ENCODE peak calls at places on chromosomes 16 and 17, in six cellular contexts. U, R, S, W, F and T are unnamed samples. For H3K36me3, the result is how much of the 10 kb centered on the place peaks cover.

GRCh38 chr17:63275318-63275967 is 170.7 kb downstream of the CYB561 start:
- DNase-seq in U (peak), R (no peak), S (no peak), W (no peak), F (no peak), T (no peak)

GRCh38 chr17:79777166-79777843 is 643 bp upstream of the CBX2 start:
- DNase-seq in U (peak), R (peak), S (peak), W (no peak), F (peak), T (peak)

GRCh38 chr17:71438631-71439146 is 682.1 kb upstream of the SOX9 start:
- DNase-seq in U (peak), R (peak), S (no peak), W (no peak), F (no peak), T (peak)

GRCh38 chr17:5705081-5705875 is 121.0 kb upstream of the NLRP1 start:
- DNase-seq in U (no peak), R (peak), S (no peak), W (no peak), F (no peak), T (no peak)

GRCh38 chr17:28725660-28726395 is at the start of gene TLCD1:
- DNase-seq in U (peak), R (peak), S (peak), W (peak), F (peak), T (peak)

GRCh38 chr16:57562066-57562465 is 19.6 kb downstream of the ADGRG5 start:
- DNase-seq in U (no peak), R (no peak), S (no peak), W (no peak), F (no peak), T (no peak)

GRCh38 chr16:31141489-31142108 is 6.1 kb upstream of the PRSS8 start:
- DNase-seq in U (peak), R (no peak), S (peak), W (no peak), F (no peak), T (no peak)

GRCh38 chr17:36867716-36868115 is 69.6 kb upstream of the LHX1 start:
- DNase-seq in U (no peak), R (no peak), S (no peak), W (no peak), F (no peak), T (no peak)

GRCh38 chr16:89502319-89502843 is 5.8 kb upstream of the SPG7 start:
- DNase-seq in U (peak), R (no peak), S (peak), W (no peak), F (peak), T (peak)

GRCh38 chr17:16106161-16106891 is 106.7 kb downstream of the TTC19 start:
- DNase-seq in U (no peak), R (no peak), S (no peak), W (no peak), F (no peak), T (no peak)

GRCh38 chr17:8421571-8421970 is 14.1 kb upstream of the NDEL1 start:
- DNase-seq in U (peak), R (no peak), S (no peak), W (no peak), F (no peak), T (no peak)

GRCh38 chr17:1957037-1957436 is 68.1 kb downstream of the RTN4RL1 start:
- DNase-seq in U (no peak), R (no peak), S (no peak), W (no peak), F (no peak), T (no peak)

GRCh38 chr17:42409467-42410351 is 13.3 kb downstream of the CAVIN1 start:
- DNase-seq in U (peak), R (no peak), S (no peak), W (no peak), F (peak), T (no peak)

GRCh38 chr17:35051183-35051578 is 12.3 kb downstream of the RFFL start:
- DNase-seq in U (no peak), R (no peak), S (no peak), W (peak), F (no peak), T (no peak)

GRCh38 chr16:3876695-3877094 is 3.8 kb downstream of the CREBBP start:
- DNase-seq in U (no peak), R (peak), S (no peak), W (no peak), F (no peak), T (no peak)

GRCh38 chr16:25108054-25108453 is 3.5 kb upstream of the LCMT1 start:
- DNase-seq in U (no peak), R (no peak), S (no peak), W (peak), F (no peak), T (peak)

GRCh38 chr16:85677383-85677967 is 11.3 kb downstream of the GINS2 start:
- DNase-seq in U (no peak), R (no peak), S (no peak), W (no peak), F (peak), T (no peak)

GRCh38 chr17:7256766-7257456 is 4.9 kb downstream of the ELP5 start:
- DNase-seq in U (no peak), R (no peak), S (no peak), W (no peak), F (no peak), T (no peak)

GRCh38 chr16:31785126-31785525 is 88.5 kb upstream of the ZNF267 start:
- DNase-seq in U (no peak), R (no peak), S (no peak), W (no peak), F (no peak), T (no peak)

GRCh38 chr16:74936902-74937560 is 47.9 kb downstream of the WDR59 start:
- DNase-seq in U (peak), R (no peak), S (no peak), W (no peak), F (no peak), T (no peak)

GRCh38 chr17:43671755-43672502 is 10.2 kb upstream of the MEOX1 start:
- DNase-seq in U (no peak), R (no peak), S (no peak), W (no peak), F (no peak), T (no peak)

GRCh38 chr17:50361561-50362480 is 11.2 kb downstream of the MRPL27 start:
- DNase-seq in U (peak), R (peak), S (peak), W (peak), F (peak), T (peak)

GRCh38 chr17:37358098-37358829 is 17.5 kb upstream of the C17orf78 start:
- DNase-seq in U (peak), R (peak), S (peak), W (no peak), F (peak), T (peak)

GRCh38 chr17:80428796-80429195 is 13.8 kb downstream of the ENDOV start:
- DNase-seq in U (no peak), R (no peak), S (no peak), W (no peak), F (no peak), T (no peak)

GRCh38 chr17:48767263-48767774 is 38.8 kb upstream of the HOXB13 start:
- DNase-seq in U (no peak), R (no peak), S (no peak), W (no peak), F (no peak), T (peak)
- TF ChIP-seq CTCF in U (no peak), R (no peak), S (no peak), W (no peak), F (no peak), T (peak)

GRCh38 chr16:56231-56927 is 2.8 kb downstream of the SNRNP25 start:
- DNase-seq in U (no peak), R (no peak), S (no peak), W (no peak), F (no peak), T (no peak)
- H3K36me3 ChIP-seq in U (under half), R (under half), S (under half), W (under half), F (half or more), T (under half)

DNA sequence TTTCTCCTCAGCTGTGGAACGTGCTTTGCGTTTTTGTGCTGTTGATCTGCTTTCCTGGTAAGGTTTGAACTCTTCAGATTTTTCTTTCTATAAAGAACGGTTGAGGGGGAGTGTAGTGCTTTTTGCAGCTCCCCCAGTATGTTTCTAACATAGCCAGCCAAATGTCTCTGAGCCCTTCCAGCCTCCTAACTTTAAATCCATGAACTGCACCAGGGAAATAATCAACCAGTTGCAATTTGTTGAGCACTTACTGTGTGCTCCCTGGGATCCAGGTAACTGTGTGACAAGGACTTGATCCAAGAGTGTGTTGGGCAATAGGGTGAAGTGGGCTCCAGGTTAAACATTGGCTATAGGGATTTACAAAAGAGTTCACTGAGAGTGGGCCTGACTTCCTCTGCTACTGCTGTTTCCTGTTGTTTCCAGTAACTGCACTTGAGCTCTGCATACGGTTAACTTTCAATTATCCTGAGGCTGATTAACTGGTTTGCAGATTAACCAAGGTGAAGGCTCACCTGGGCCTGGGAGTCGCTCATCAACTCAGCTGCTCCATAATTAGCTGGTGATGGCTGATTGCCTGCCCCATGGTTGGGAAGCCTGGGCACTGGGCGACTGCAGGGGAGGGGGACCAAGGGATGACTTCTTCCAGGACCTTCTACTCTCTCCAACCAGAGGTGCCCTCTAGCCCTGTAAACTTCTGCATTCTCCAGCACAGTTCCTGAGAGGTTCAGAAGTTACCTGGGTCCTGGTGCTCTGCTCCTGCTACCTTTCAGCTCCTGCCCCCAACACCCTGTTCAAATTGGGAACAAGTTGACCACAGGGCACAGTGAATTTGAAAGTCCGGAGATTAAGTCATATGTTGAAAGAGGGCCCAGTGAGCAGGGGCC is 19.5 kb downstream of the HLF start:
- DNase-seq in U (no peak), R (no peak), S (no peak), W (no peak), F (no peak), T (peak)
- H3K4me3 ChIP-seq in U (no peak), R (no peak), S (no peak), W (no peak), F (no peak), T (no peak)

GRCh38 chr16:82675300-82675699 is 48.5 kb downstream of the CDH13 start:
- DNase-seq in U (no peak), R (no peak), S (no peak), W (no peak), F (no peak), T (no peak)

GRCh38 chr16:82667437-82667836 is 40.7 kb downstream of the CDH13 start:
- DNase-seq in U (no peak), R (no peak), S (no peak), W (no peak), F (no peak), T (no peak)

GRCh38 chr16:82668094-82668493 is 41.3 kb downstream of the CDH13 start:
- DNase-seq in U (no peak), R (no peak), S (no peak), W (no peak), F (no peak), T (no peak)

GRCh38 chr16:82672676-82673075 is 45.9 kb downstream of the CDH13 start:
- DNase-seq in U (peak), R (no peak), S (no peak), W (no peak), F (no peak), T (no peak)

DNA sequence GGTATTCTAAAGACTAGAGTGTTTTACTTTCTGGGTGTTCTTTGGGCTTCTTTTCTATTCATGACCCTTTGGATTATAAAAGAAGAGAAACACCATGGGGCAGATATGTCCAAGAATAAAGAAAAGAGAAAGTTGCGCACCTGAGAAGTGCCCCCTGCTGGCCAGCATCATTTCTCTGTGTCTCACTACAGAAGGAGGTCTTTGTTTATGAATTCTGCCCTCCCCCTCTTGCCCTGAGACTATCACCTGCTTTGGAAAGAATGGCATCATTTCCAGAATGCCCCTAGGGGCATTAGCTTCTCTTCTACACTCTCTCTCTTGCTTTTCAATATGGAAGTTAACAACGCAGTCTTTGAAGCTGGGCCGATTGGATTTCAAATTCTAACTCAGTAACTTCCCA is 45.0 kb downstream of the CDH13 start:
- DNase-seq in U (no peak), R (no peak), S (no peak), W (no peak), F (no peak), T (peak)
- TF ChIP-seq CTCF in U (peak), R (peak), S (peak), W (peak), F (peak), T (peak)

DNA sequence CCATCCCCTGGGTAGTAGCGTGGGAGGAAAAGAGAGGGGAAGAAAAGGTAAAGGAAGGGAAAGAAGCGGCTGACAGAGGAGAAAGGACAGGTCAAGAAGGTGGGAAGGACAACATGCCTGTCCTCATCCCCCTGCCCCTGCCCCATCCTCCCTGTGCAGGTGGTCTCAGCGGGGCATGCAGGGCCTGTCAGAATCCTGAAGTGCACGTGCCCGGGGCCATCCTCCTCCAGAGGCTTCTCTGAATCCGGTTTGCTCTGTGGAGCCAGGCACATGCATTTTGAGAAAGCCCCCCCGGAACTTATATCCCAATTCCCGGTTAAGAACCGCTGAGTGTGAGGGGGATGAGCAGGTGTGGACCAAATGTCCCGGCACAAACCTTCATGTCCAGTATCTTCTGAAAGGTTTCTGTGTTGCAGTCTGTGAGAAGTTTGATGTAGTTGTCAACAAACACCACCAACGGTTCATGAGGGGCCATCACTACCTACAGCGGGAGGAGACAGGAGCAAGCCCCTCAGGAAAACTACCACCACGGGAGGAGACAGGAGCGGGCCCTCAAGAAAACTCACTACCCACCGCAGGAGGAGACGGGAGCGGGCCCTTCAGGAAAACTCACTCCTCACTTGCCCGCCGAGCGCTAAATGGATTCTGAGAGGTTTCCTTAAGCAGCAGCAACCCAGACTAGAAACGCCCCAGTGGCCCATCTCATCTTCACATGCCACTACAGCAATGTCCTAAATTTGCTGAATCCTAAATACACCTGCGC is 167.0 kb upstream of the RPH3AL start:
- DNase-seq in U (no peak), R (no peak), S (no peak), W (no peak), F (no peak), T (no peak)
- H3K36me3 ChIP-seq in U (under half), R (under half), S (under half), W (under half), F (half or more), T (under half)